ENCODE peak calls at places on chromosomes 16 and 17, in seven cellular contexts. E is K562, A is H1, Z is HCT116, D is T47D, N is SK-N-SH, T is HepG2. I is an unnamed sample.

GRCh38 chr16:86952769-86953168 is 364.4 kb downstream of the C16orf95 start:
- DNase-seq in D (no peak), T (no peak), Z (no peak), A (no peak), E (no peak), N (no peak), I (no peak)

GRCh38 chr17:68662037-68662432 is 60.9 kb upstream of the FAM20A start:
- DNase-seq in N (no peak), E (no peak), T (no peak), A (no peak), Z (no peak), D (no peak), I (no peak)

GRCh38 chr16:1152123-1152638 is 725 bp upstream of the CACNA1H start:
- DNase-seq in Z (no peak), N (no peak), T (no peak), D (no peak), A (no peak), E (peak; percentile 31), I (no peak)

GRCh38 chr17:46154151-46154816 is 38.9 kb downstream of the KANSL1 start:
- DNase-seq in T (no peak), E (no peak), D (no peak), A (no peak), Z (no peak), N (no peak), I (no peak)

GRCh38 chr16:89667633-89668032 is 10.0 kb downstream of the SPATA33 start:
- DNase-seq in A (no peak), Z (no peak), D (no peak), T (no peak), E (no peak), N (no peak), I (no peak)

GRCh38 chr16:76535-77272 is 1.3 kb upstream of the MPG start:
- DNase-seq in E (peak; percentile 87), A (no peak), T (peak; percentile 66), Z (no peak), N (no peak), D (no peak), I (no peak)

GRCh38 chr16:21150375-21151001 is at the start of gene DNAH3:
- DNase-seq in T (peak; percentile 39), N (peak; percentile 41), D (no peak), Z (no peak), E (peak; percentile 62), A (no peak), I (no peak)

GRCh38 chr17:82450357-82451106 is at the start of gene CYBC1:
- DNase-seq in Z (peak; percentile 80), N (peak; percentile 99), D (peak; percentile 77), E (peak; percentile 95), A (no peak), T (peak; percentile 84), I (peak; percentile 63)

GRCh38 chr17:39742856-39743436 is 5.2 kb downstream of the GRB7 start:
- DNase-seq in N (no peak), T (no peak), E (no peak), Z (no peak), D (no peak), A (no peak), I (no peak)

GRCh38 chr17:75749545-75750389 is 15.2 kb downstream of the GALK1 start:
- DNase-seq in T (peak; percentile 67), E (peak; percentile 87), Z (no peak), A (peak; percentile 54), D (peak; percentile 75), N (peak; percentile 94), I (no peak)

GRCh38 chr16:2339521-2340484 is 725 bp downstream of the ABCA3 start:
- DNase-seq in A (no peak), E (peak; percentile 86), T (peak; percentile 15), N (peak; percentile 83), Z (no peak), D (peak; percentile 43), I (no peak)

GRCh38 chr17:40564883-40565744 is at the start of gene CCR7:
- DNase-seq in N (no peak), T (no peak), E (peak; percentile 73), D (no peak), A (no peak), Z (no peak), I (no peak)

GRCh38 chr17:17375826-17376225 is 72.7 kb downstream of the NT5M start:
- DNase-seq in N (no peak), E (no peak), D (no peak), Z (no peak), T (no peak), A (no peak), I (no peak)

GRCh38 chr17:79985951-79986391 is 49.7 kb downstream of the TBC1D16 start:
- DNase-seq in T (no peak), A (no peak), D (no peak), N (peak; percentile 87), E (no peak), Z (no peak), I (no peak)

GRCh38 chr17:40480501-40481003 is 20.9 kb downstream of the TNS4 start:
- DNase-seq in D (no peak), E (no peak), T (peak; percentile 68), Z (no peak), N (no peak), A (no peak), I (peak; percentile 8)

GRCh38 chr17:77419547-77420475 is 279.0 kb downstream of the SEC14L1 start:
- DNase-seq in E (peak; percentile 53), N (peak; percentile 84), D (no peak), Z (no peak), A (no peak), T (peak; percentile 24), I (no peak)

GRCh38 chr17:39928868-39929651 is 1.5 kb downstream of the LRRC3C start:
- DNase-seq in N (no peak), Z (peak; percentile 19), A (no peak), D (no peak), T (no peak), E (peak; percentile 59), I (no peak)

DNA sequence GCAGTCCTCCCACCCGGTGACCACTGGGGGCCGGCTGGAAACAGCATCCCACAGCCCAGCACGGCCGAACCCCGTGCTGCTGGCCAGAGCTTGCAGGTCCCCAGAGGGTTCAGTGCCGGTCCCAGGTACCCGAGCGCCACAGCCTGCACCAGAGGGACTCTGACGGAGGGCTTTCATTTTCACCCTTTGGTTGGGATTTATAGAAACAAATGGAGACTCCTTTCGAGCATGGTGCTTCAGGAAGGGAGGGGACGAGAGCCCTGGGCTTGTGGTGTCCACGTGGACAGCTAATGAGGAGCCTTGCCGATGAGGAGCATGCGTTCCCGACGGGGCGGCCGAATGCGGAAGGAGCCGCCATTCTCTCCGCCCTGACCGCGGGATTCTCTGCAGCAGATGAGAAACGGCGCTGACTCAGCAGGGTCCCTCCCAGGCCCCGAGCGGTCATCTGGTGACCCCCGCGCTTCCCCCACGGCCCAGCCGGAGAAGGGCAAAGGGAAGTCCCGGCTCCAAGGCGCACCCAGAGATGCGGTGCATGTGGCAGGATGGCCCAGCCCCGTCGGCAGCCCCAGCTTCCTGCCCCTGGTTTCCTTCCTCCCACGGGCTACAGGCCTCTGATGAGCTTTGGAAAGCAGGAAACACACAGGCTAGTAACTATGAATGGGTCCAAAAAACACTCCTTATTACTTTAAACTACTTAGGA is 9.8 kb downstream of the SLC38A10 start:
- DNase-seq in D (no peak), N (no peak), E (peak; percentile 78), Z (no peak), T (no peak), A (no peak), I (no peak)
- TF ChIP-seq JUND in D (no peak), N (no peak), E (peak; percentile 52), Z (no peak), T (no peak), A (no peak), I (no peak)

GRCh38 chr17:7884581-7885356 is 3.8 kb upstream of the CHD3 start:
- DNase-seq in D (peak; percentile 21), E (peak; percentile 25), T (no peak), Z (no peak), A (no peak), N (peak; percentile 55), I (no peak)

GRCh38 chr17:7887482-7888183 is 956 bp upstream of the CHD3 start:
- DNase-seq in D (peak; percentile 72), T (peak; percentile 66), A (no peak), E (peak; percentile 90), N (peak; percentile 93), Z (peak; percentile 84), I (peak; percentile 75)

GRCh38 chr17:7887038-7887481 is 1.5 kb upstream of the CHD3 start:
- DNase-seq in Z (no peak), E (no peak), D (no peak), N (no peak), A (no peak), T (no peak), I (no peak)

GRCh38 chr17:7885357-7886226 is 3.0 kb upstream of the CHD3 start:
- DNase-seq in T (no peak), Z (no peak), A (no peak), E (peak; percentile 82), N (peak; percentile 80), D (peak; percentile 45), I (no peak)

GRCh38 chr17:7886227-7887037 is 2.2 kb upstream of the CHD3 start:
- DNase-seq in Z (no peak), N (peak; percentile 44), E (peak; percentile 34), D (peak; percentile 46), T (no peak), A (no peak), I (no peak)
- TF ChIP-seq JUND in Z (no peak), N (no peak), E (no peak), D (no peak), T (no peak), A (no peak), I (no peak)

DNA sequence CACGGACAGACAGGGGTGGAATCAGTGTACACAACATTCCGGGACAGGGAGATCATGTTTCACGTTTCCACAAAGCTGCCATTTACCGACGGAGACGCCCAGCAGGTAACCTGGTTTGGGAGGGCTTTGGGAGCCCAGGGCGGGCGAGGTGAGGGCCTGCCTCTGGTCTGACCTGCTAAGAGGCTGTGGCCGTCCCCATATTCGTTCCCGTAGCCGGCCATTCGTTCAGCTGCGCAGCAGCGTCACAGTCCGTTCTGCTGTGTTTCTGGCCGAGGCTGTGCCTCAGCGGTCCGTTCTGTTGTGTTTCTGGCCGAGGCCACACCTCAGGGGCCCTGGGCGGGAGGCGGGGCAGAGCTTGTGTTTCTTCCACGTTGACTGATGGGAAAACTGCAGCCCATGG is 68.0 kb downstream of the OR1D5 start:
- DNase-seq in D (no peak), Z (no peak), A (no peak), E (no peak), N (no peak), T (no peak), I (no peak)
- TF ChIP-seq JUND in D (no peak), Z (no peak), A (no peak), E (no peak), N (no peak), T (no peak), I (no peak)

GRCh38 chr17:35212668-35213067 is 18.5 kb upstream of the SLC35G3 start:
- DNase-seq in N (no peak), E (no peak), D (no peak), T (no peak), A (no peak), Z (no peak), I (no peak)
- TF ChIP-seq JUND in N (no peak), E (no peak), D (no peak), T (no peak), A (no peak), Z (no peak), I (no peak)

DNA sequence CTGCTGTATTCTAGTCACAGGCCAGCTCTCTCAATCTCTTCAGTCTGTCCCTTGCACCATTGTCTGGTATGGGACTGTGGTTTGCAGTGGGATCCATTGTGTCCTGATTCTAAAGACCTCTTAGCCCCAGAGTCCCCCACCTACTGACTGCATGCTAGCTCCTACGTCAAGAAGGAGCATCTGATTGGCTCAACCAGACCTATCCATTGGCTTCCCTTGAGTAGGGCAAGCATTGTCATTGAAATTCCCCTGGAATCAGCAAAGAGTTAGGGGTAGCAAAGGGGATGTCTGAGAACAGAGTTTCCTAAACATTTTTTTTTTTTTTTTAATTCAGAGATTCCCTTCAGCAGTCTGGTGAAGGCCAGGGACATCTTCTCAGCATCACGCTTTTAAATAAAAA is 175.3 kb upstream of the MPHOSPH6 start:
- DNase-seq in A (no peak), Z (no peak), T (no peak), E (no peak), N (no peak), D (no peak), I (no peak)
- TF ChIP-seq JUND in A (no peak), Z (no peak), T (no peak), E (no peak), N (no peak), D (no peak), I (no peak)

I was measured in GM12878.